ENCODE peak calls at places on chromosomes 4 and X, in six cellular contexts. One of them, this sample, is unnamed.

GRCh38 chr4:72971572-72971971 is 97.9 kb downstream of the COX18 start:
- DNase-seq in NCI-H748 treated with DMSO at 0.1 percent for 48 hours: no peak
- DNase-seq in amygdala: no peak
- DNase-seq in GM06990: no peak
- DNase-seq in stimulated activated CD4-positive, alpha-beta T cell treated with anti-CD3 and anti-CD28 coated beads, Interleukin-12 subunit alpha, Interleukin-12 subunit beta, amount 100 ng/mL, for 4 hours: no peak
- DNase-seq in psoas muscle: no peak
- DNase-seq in this sample: no peak

GRCh38 chr4:109123952-109124351 is 178.5 kb downstream of the COL25A1 start:
- DNase-seq in stimulated activated CD4-positive, alpha-beta T cell treated with anti-CD3 and anti-CD28 coated beads, Interleukin-12 subunit alpha, Interleukin-12 subunit beta, amount 100 ng/mL, for 4 hours: no peak
- DNase-seq in psoas muscle: no peak
- DNase-seq in amygdala: no peak
- DNase-seq in GM06990: no peak
- DNase-seq in NCI-H748 treated with DMSO at 0.1 percent for 48 hours: no peak
- DNase-seq in this sample: no peak

GRCh38 chr4:2043396-2044118 is 15.6 kb upstream of the NAT8L start:
- DNase-seq in stimulated activated CD4-positive, alpha-beta T cell treated with anti-CD3 and anti-CD28 coated beads, Interleukin-12 subunit alpha, Interleukin-12 subunit beta, amount 100 ng/mL, for 4 hours: no peak
- DNase-seq in GM06990: no peak
- DNase-seq in NCI-H748 treated with DMSO at 0.1 percent for 48 hours: no peak
- DNase-seq in amygdala: no peak
- DNase-seq in psoas muscle: no peak
- DNase-seq in this sample: no peak

GRCh38 chrX:55008571-55009358 is 8.6 kb downstream of the APEX2 start:
- DNase-seq in NCI-H748 treated with DMSO at 0.1 percent for 48 hours: no peak
- DNase-seq in stimulated activated CD4-positive, alpha-beta T cell treated with anti-CD3 and anti-CD28 coated beads, Interleukin-12 subunit alpha, Interleukin-12 subunit beta, amount 100 ng/mL, for 4 hours: no peak
- DNase-seq in psoas muscle: peak; percentile 39
- DNase-seq in GM06990: no peak
- DNase-seq in amygdala: no peak
- DNase-seq in this sample: no peak

GRCh38 chr4:130812117-130812765 is 1716.3 kb downstream of the C4orf33 start:
- DNase-seq in psoas muscle: no peak
- DNase-seq in GM06990: no peak
- DNase-seq in NCI-H748 treated with DMSO at 0.1 percent for 48 hours: no peak
- DNase-seq in stimulated activated CD4-positive, alpha-beta T cell treated with anti-CD3 and anti-CD28 coated beads, Interleukin-12 subunit alpha, Interleukin-12 subunit beta, amount 100 ng/mL, for 4 hours: no peak
- DNase-seq in amygdala: no peak
- DNase-seq in this sample: no peak

GRCh38 chrX:74445099-74445498 is 23.8 kb downstream of the SLC16A2 start:
- DNase-seq in amygdala: no peak
- DNase-seq in NCI-H748 treated with DMSO at 0.1 percent for 48 hours: no peak
- DNase-seq in stimulated activated CD4-positive, alpha-beta T cell treated with anti-CD3 and anti-CD28 coated beads, Interleukin-12 subunit alpha, Interleukin-12 subunit beta, amount 100 ng/mL, for 4 hours: no peak
- DNase-seq in GM06990: no peak
- DNase-seq in psoas muscle: no peak
- DNase-seq in this sample: no peak

GRCh38 chr4:118683513-118683912 is 1.7 kb upstream of the METTL14 start:
- DNase-seq in stimulated activated CD4-positive, alpha-beta T cell treated with anti-CD3 and anti-CD28 coated beads, Interleukin-12 subunit alpha, Interleukin-12 subunit beta, amount 100 ng/mL, for 4 hours: no peak
- DNase-seq in psoas muscle: no peak
- DNase-seq in amygdala: no peak
- DNase-seq in NCI-H748 treated with DMSO at 0.1 percent for 48 hours: no peak
- DNase-seq in GM06990: no peak
- DNase-seq in this sample: no peak

GRCh38 chr4:173860079-173860478 is 330.1 kb upstream of the HAND2 start:
- DNase-seq in GM06990: no peak
- DNase-seq in stimulated activated CD4-positive, alpha-beta T cell treated with anti-CD3 and anti-CD28 coated beads, Interleukin-12 subunit alpha, Interleukin-12 subunit beta, amount 100 ng/mL, for 4 hours: no peak
- DNase-seq in psoas muscle: no peak
- DNase-seq in NCI-H748 treated with DMSO at 0.1 percent for 48 hours: no peak
- DNase-seq in amygdala: no peak
- DNase-seq in this sample: no peak

GRCh38 chrX:50471390-50471789 is 765 bp upstream of the DGKK start:
- DNase-seq in GM06990: no peak
- DNase-seq in amygdala: no peak
- DNase-seq in NCI-H748 treated with DMSO at 0.1 percent for 48 hours: no peak
- DNase-seq in psoas muscle: no peak
- DNase-seq in stimulated activated CD4-positive, alpha-beta T cell treated with anti-CD3 and anti-CD28 coated beads, Interleukin-12 subunit alpha, Interleukin-12 subunit beta, amount 100 ng/mL, for 4 hours: no peak
- DNase-seq in this sample: no peak

GRCh38 chr4:52670739-52671138 is 11.6 kb upstream of the USP46 start:
- DNase-seq in NCI-H748 treated with DMSO at 0.1 percent for 48 hours: no peak
- DNase-seq in psoas muscle: no peak
- DNase-seq in GM06990: no peak
- DNase-seq in amygdala: no peak
- DNase-seq in stimulated activated CD4-positive, alpha-beta T cell treated with anti-CD3 and anti-CD28 coated beads, Interleukin-12 subunit alpha, Interleukin-12 subunit beta, amount 100 ng/mL, for 4 hours: no peak
- DNase-seq in this sample: no peak

GRCh38 chrX:38271154-38271716 is 50.6 kb upstream of the SRPX start:
- DNase-seq in GM06990: peak; percentile 62
- DNase-seq in NCI-H748 treated with DMSO at 0.1 percent for 48 hours: no peak
- DNase-seq in stimulated activated CD4-positive, alpha-beta T cell treated with anti-CD3 and anti-CD28 coated beads, Interleukin-12 subunit alpha, Interleukin-12 subunit beta, amount 100 ng/mL, for 4 hours: no peak
- DNase-seq in amygdala: no peak
- DNase-seq in psoas muscle: no peak
- DNase-seq in this sample: no peak

GRCh38 chr4:109211671-109212070 is 90.8 kb downstream of the COL25A1 start:
- DNase-seq in psoas muscle: no peak
- DNase-seq in stimulated activated CD4-positive, alpha-beta T cell treated with anti-CD3 and anti-CD28 coated beads, Interleukin-12 subunit alpha, Interleukin-12 subunit beta, amount 100 ng/mL, for 4 hours: no peak
- DNase-seq in amygdala: no peak
- DNase-seq in NCI-H748 treated with DMSO at 0.1 percent for 48 hours: no peak
- DNase-seq in GM06990: no peak
- DNase-seq in this sample: no peak

This sample was measured in NCI-H1436.